ENCODE peak calls at places on chromosomes 1 and 21, in five cellular contexts. A is heart right ventricle, Y is fibroblast of pulmonary artery, T is left lung, E is IMR-90. G is an unnamed sample.
A peak's percentile ranks its signal among the peaks of the same experiment; 100 is the strongest.

GRCh38 chr1:228309548-228310067 is 97.0 kb downstream of the TRIM11 start:
- DNase-seq in A (no peak), Y (no peak), T (peak; percentile 43), E (no peak), G (no peak)

GRCh38 chr1:100449477-100449876 is 88.5 kb upstream of the GPR88 start:
- DNase-seq in A (no peak), Y (no peak), T (no peak), E (no peak), G (peak; percentile 34)

GRCh38 chr1:160114085-160114484 is 1.5 kb upstream of the ATP1A2 start:
- DNase-seq in A (peak; percentile 47), Y (no peak), T (no peak), E (no peak), G (no peak)

GRCh38 chr1:33667386-33668282 is 195.2 kb downstream of the ZSCAN20 start:
- DNase-seq in A (no peak), Y (no peak), T (no peak), E (peak; percentile 5), G (no peak)

GRCh38 chr1:186568221-186568620 is 107.3 kb upstream of the PDC start:
- DNase-seq in A (no peak), Y (no peak), T (no peak), E (no peak), G (no peak)

GRCh38 chr1:38014171-38014570 is 1.6 kb downstream of the UTP11 start:
- DNase-seq in A (no peak), Y (no peak), T (no peak), E (no peak), G (no peak)

GRCh38 chr1:116201921-116202320 is 90.7 kb downstream of the MAB21L3 start:
- DNase-seq in A (no peak), Y (no peak), T (no peak), E (no peak), G (no peak)

GRCh38 chr1:225318706-225319575 is 108.9 kb downstream of the LBR start:
- DNase-seq in A (no peak), Y (peak; percentile 70), T (no peak), E (peak; percentile 36), G (no peak)

GRCh38 chr1:39666772-39667171 is 5.1 kb downstream of the NT5C1A start:
- DNase-seq in A (no peak), Y (no peak), T (no peak), E (no peak), G (peak; percentile 76)

GRCh38 chr1:36711480-36711879 is 228.8 kb upstream of the CSF3R start:
- DNase-seq in A (no peak), Y (no peak), T (no peak), E (no peak), G (no peak)

GRCh38 chr1:161482610-161483009 is 22.6 kb upstream of the FCGR2A start:
- DNase-seq in A (no peak), Y (no peak), T (no peak), E (peak; percentile 16), G (no peak)

GRCh38 chr1:203324103-203325003 is 19.0 kb downstream of the BTG2 start:
- DNase-seq in A (no peak), Y (no peak), T (peak; percentile 71), E (no peak), G (no peak)

GRCh38 chr1:241582921-241583321 is 50.7 kb downstream of the KMO start:
- DNase-seq in A (no peak), Y (no peak), T (no peak), E (no peak), G (no peak)

GRCh38 chr21:20272791-20273362 is 725.3 kb upstream of the NCAM2 start:
- DNase-seq in A (no peak), Y (no peak), T (no peak), E (no peak), G (no peak)

GRCh38 chr1:25572708-25573590 is 29.5 kb downstream of the LDLRAP1 start:
- DNase-seq in A (no peak), Y (peak; percentile 57), T (peak; percentile 81), E (peak; percentile 42), G (no peak)

GRCh38 chr1:92822907-92823306 is 8.9 kb upstream of the RPL5 start:
- DNase-seq in A (no peak), Y (peak; percentile 79), T (no peak), E (peak; percentile 86), G (no peak)

GRCh38 chr1:208640295-208640694 is 396.1 kb upstream of the PLXNA2 start:
- DNase-seq in A (no peak), Y (no peak), T (no peak), E (no peak), G (no peak)

GRCh38 chr1:119136401-119136800 is 4.1 kb downstream of the WARS2 start:
- DNase-seq in A (no peak), Y (peak; percentile 58), T (no peak), E (peak; percentile 54), G (no peak)

GRCh38 chr1:29708818-29709710 is 472.7 kb downstream of the PTPRU start:
- DNase-seq in A (no peak), Y (peak; percentile 74), T (no peak), E (peak; percentile 81), G (peak; percentile 33)

GRCh38 chr1:2559509-2560298 is 3.5 kb downstream of the TNFRSF14 start:
- DNase-seq in A (no peak), Y (no peak), T (peak; percentile 80), E (no peak), G (no peak)

GRCh38 chr1:60942291-60942690 is 140.1 kb upstream of the NFIA start:
- DNase-seq in A (no peak), Y (no peak), T (no peak), E (no peak), G (no peak)

GRCh38 chr1:229579101-229579651 is 20.7 kb upstream of the ABCB10 start:
- DNase-seq in A (peak; percentile 57), Y (peak; percentile 68), T (no peak), E (peak; percentile 24), G (no peak)

GRCh38 chr1:152479792-152480595 is 30.6 kb upstream of the LCE5A start:
- DNase-seq in A (peak; percentile 23), Y (peak; percentile 19), T (peak; percentile 72), E (peak; percentile 10), G (no peak)

GRCh38 chr21:46171585-46171984 is 12.7 kb downstream of the SPATC1L start:
- DNase-seq in A (no peak), Y (peak; percentile 63), T (no peak), E (no peak), G (no peak)

GRCh38 chr1:203701606-203702005 is 63.4 kb upstream of the LAX1 start:
- DNase-seq in A (no peak), Y (no peak), T (no peak), E (no peak), G (no peak)

GRCh38 chr1:149931212-149931805 is 3.7 kb upstream of the SF3B4 start:
- DNase-seq in A (no peak), Y (peak; percentile 63), T (no peak), E (peak; percentile 16), G (no peak)

GRCh38 chr1:3028531-3029282 is 7.4 kb downstream of the ACTRT2 start:
- DNase-seq in A (no peak), Y (no peak), T (no peak), E (no peak), G (no peak)

GRCh38 chr1:66764994-66765578 is 12.8 kb downstream of the DYNLT5 start:
- DNase-seq in A (no peak), Y (peak; percentile 80), T (no peak), E (peak; percentile 66), G (no peak)

GRCh38 chr21:41917531-41917930 is 36.3 kb downstream of the C2CD2 start:
- DNase-seq in A (no peak), Y (no peak), T (no peak), E (no peak), G (no peak)

GRCh38 chr1:51622455-51622913 is 5.6 kb downstream of the OSBPL9 start:
- DNase-seq in A (no peak), Y (peak; percentile 70), T (no peak), E (peak; percentile 80), G (no peak)

GRCh38 chr1:148161252-148161901 is 9.3 kb upstream of the NBPF11 start:
- DNase-seq in A (no peak), Y (no peak), T (peak; percentile 69), E (no peak), G (no peak)

GRCh38 chr1:148162363-148162762 is 10.3 kb upstream of the NBPF11 start:
- DNase-seq in A (no peak), Y (no peak), T (peak; percentile 61), E (no peak), G (no peak)

DNA sequence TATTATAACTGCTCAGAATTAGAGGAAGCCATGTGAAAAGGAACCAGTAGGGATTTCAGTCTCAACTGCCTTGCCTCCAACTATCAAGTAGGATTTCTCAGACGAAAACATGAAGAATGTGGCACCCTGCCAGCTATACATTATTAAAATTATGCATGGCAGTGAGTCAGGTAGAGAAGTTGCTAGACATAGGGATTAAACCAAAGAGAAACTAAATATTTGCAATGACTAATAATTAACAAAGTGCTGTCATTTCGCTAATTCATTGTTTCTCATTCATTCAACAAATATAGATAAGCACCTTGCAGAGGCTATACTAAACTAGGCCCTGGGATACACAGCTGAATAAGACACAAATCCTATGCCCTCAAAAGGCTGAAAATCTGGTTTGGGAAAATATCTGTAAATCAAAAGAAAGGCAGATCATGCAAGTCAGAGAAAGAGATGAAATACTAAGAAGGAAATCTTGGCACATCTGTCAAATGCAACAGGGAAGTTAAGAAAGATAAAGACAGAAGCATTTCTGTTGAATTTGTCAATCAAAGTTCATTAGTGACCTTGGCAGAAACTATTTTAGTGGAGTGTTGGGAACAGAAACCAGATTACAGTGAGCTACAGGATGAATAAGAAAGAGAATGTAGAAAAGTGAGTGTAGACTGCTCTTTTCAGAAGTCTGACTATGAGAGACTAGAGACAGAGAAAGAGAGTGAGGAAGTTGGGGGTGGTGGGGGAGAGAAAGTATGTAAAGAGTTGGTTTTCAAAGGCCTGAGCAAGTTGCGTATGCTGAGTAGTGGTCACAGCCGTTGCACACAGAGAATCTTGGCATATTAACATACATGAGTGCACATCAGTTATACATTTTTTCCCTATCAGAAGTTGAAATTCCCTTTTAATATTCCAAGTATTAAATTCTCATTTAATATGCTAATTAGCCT is 14.7 kb upstream of the NBPF11 start:
- DNase-seq in A (no peak), Y (no peak), T (no peak), E (no peak), G (no peak)
- H3K4me3 ChIP-seq in A (no peak overlapping the region), Y (no peak overlapping the region), T (no peak overlapping the region), E (no peak overlapping the region), G (no peak overlapping the region)

DNA sequence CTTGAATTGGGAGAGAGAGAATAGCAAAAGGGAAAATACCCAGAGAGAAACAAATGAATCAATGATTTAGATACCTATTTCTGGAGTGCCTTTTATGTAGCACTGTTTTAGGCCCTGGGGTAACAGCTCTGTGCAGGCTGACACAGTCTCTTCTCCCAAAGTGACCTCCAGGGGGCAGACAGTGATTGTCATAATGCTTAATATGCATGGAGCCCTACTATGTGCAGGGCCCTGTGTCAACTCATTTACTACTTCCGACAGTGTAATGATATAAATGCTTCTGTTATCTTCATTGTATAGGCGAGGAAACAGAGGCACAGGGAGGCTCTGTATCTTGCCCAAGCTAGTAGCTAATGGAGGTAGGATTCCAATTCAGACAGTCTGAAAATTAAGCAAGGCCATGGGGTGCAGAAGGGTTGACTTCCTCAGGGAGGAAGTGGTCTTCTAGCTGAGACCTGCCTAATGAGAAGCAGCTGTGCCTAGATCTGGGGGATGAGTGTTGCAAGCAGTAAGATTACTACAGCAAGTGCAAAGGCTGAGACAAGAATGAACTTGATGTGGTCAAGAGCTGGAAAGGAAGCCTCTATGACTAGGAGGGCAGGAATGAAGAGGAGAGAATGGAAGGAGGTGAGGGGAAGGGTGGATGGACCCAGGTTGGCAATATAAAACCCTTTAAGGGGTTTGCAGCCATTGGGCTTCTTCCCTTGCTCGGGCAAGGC is 16.2 kb upstream of the SERINC2 start:
- DNase-seq in A (no peak), Y (peak; percentile 48), T (no peak), E (peak; percentile 90), G (no peak)
- TF ChIP-seq CTCF in A (no peak), Y (peak; percentile 42), T (peak; percentile 16), E (peak; percentile 44), G (peak; percentile 54)

GRCh38 chr1:221739677-221740025 is 2.2 kb downstream of the DUSP10 start:
- DNase-seq in A (no peak), Y (no peak), T (no peak), E (no peak), G (no peak)
- H3K4me3 ChIP-seq in A (no peak overlapping the region), Y (no peak overlapping the region), T (peak overlapping the region; percentile 61), E (peak overlapping the region; percentile 74), G (peak overlapping the region; percentile 73)

GRCh38 chr1:86063721-86064120 is 92.9 kb downstream of the COL24A1 start:
- DNase-seq in A (no peak), Y (no peak), T (no peak), E (no peak), G (no peak)
- TF ChIP-seq CTCF in A (no peak), Y (no peak), T (no peak), E (no peak), G (no peak)